ENCODE peak calls at places on chromosomes 6 and 20, in nine cellular contexts. One of them, this sample, is unnamed.

GRCh38 chr6:90241229-90241873 is 55.3 kb downstream of the BACH2 start:
- DNase-seq in activated naive CD8-positive, alpha-beta T cell treated with anti-CD3 and anti-CD28 coated beads, Interleukin-2, amount 50 U/mL, for 24 hours: no peak
- DNase-seq in T follicular helper cell: no peak
- DNase-seq in choroid plexus epithelial cell: no peak
- DNase-seq in MCF 10A: no peak
- DNase-seq in lower lobe of right lung: no peak
- DNase-seq in NCI-H1694: no peak
- DNase-seq in amniotic epithelial cell: no peak
- DNase-seq in stromal cell of bone marrow: no peak
- DNase-seq in this sample: no peak

GRCh38 chr6:84003140-84003539 is 30.4 kb upstream of the MRAP2 start:
- DNase-seq in activated naive CD8-positive, alpha-beta T cell treated with anti-CD3 and anti-CD28 coated beads, Interleukin-2, amount 50 U/mL, for 24 hours: no peak
- DNase-seq in T follicular helper cell: no peak
- DNase-seq in choroid plexus epithelial cell: no peak
- DNase-seq in MCF 10A: no peak
- DNase-seq in lower lobe of right lung: no peak
- DNase-seq in NCI-H1694: no peak
- DNase-seq in amniotic epithelial cell: no peak
- DNase-seq in stromal cell of bone marrow: no peak
- DNase-seq in this sample: no peak

GRCh38 chr6:7106215-7106751 is 1.5 kb upstream of the RREB1 start:
- DNase-seq in activated naive CD8-positive, alpha-beta T cell treated with anti-CD3 and anti-CD28 coated beads, Interleukin-2, amount 50 U/mL, for 24 hours: no peak
- DNase-seq in T follicular helper cell: no peak
- DNase-seq in choroid plexus epithelial cell: peak
- DNase-seq in MCF 10A: no peak
- DNase-seq in lower lobe of right lung: no peak
- DNase-seq in NCI-H1694: no peak
- DNase-seq in amniotic epithelial cell: peak
- DNase-seq in stromal cell of bone marrow: no peak
- DNase-seq in this sample: no peak

GRCh38 chr20:35871311-35871771 is 83.0 kb downstream of the SCAND1 start:
- DNase-seq in activated naive CD8-positive, alpha-beta T cell treated with anti-CD3 and anti-CD28 coated beads, Interleukin-2, amount 50 U/mL, for 24 hours: no peak
- DNase-seq in T follicular helper cell: no peak
- DNase-seq in choroid plexus epithelial cell: peak
- DNase-seq in MCF 10A: peak
- DNase-seq in lower lobe of right lung: no peak
- DNase-seq in NCI-H1694: no peak
- DNase-seq in amniotic epithelial cell: peak
- DNase-seq in stromal cell of bone marrow: no peak
- DNase-seq in this sample: no peak

GRCh38 chr6:158744986-158745430 is 74.2 kb downstream of the EZR start:
- DNase-seq in activated naive CD8-positive, alpha-beta T cell treated with anti-CD3 and anti-CD28 coated beads, Interleukin-2, amount 50 U/mL, for 24 hours: no peak
- DNase-seq in T follicular helper cell: no peak
- DNase-seq in choroid plexus epithelial cell: no peak
- DNase-seq in MCF 10A: no peak
- DNase-seq in lower lobe of right lung: no peak
- DNase-seq in NCI-H1694: no peak
- DNase-seq in amniotic epithelial cell: peak
- DNase-seq in stromal cell of bone marrow: no peak
- DNase-seq in this sample: peak

GRCh38 chr20:57540889-57541288 is 15.9 kb upstream of the CTCFL start:
- DNase-seq in activated naive CD8-positive, alpha-beta T cell treated with anti-CD3 and anti-CD28 coated beads, Interleukin-2, amount 50 U/mL, for 24 hours: no peak
- DNase-seq in T follicular helper cell: no peak
- DNase-seq in choroid plexus epithelial cell: no peak
- DNase-seq in MCF 10A: no peak
- DNase-seq in lower lobe of right lung: no peak
- DNase-seq in NCI-H1694: no peak
- DNase-seq in amniotic epithelial cell: no peak
- DNase-seq in stromal cell of bone marrow: no peak
- DNase-seq in this sample: peak

GRCh38 chr6:110622912-110623578 is 146.6 kb upstream of the SLC22A16 start:
- DNase-seq in activated naive CD8-positive, alpha-beta T cell treated with anti-CD3 and anti-CD28 coated beads, Interleukin-2, amount 50 U/mL, for 24 hours: no peak
- DNase-seq in T follicular helper cell: no peak
- DNase-seq in choroid plexus epithelial cell: no peak
- DNase-seq in MCF 10A: no peak
- DNase-seq in lower lobe of right lung: no peak
- DNase-seq in NCI-H1694: no peak
- DNase-seq in amniotic epithelial cell: no peak
- DNase-seq in stromal cell of bone marrow: no peak
- DNase-seq in this sample: peak

GRCh38 chr6:150767585-150768164 is 97.8 kb upstream of the MTHFD1L start:
- DNase-seq in activated naive CD8-positive, alpha-beta T cell treated with anti-CD3 and anti-CD28 coated beads, Interleukin-2, amount 50 U/mL, for 24 hours: no peak
- DNase-seq in T follicular helper cell: no peak
- DNase-seq in choroid plexus epithelial cell: peak
- DNase-seq in MCF 10A: no peak
- DNase-seq in lower lobe of right lung: no peak
- DNase-seq in NCI-H1694: no peak
- DNase-seq in amniotic epithelial cell: peak
- DNase-seq in stromal cell of bone marrow: no peak
- DNase-seq in this sample: peak

GRCh38 chr6:33091957-33092356 is 16.2 kb downstream of the HLA-DPB1 start:
- DNase-seq in activated naive CD8-positive, alpha-beta T cell treated with anti-CD3 and anti-CD28 coated beads, Interleukin-2, amount 50 U/mL, for 24 hours: peak
- DNase-seq in T follicular helper cell: peak
- DNase-seq in choroid plexus epithelial cell: no peak
- DNase-seq in MCF 10A: peak
- DNase-seq in lower lobe of right lung: peak
- DNase-seq in NCI-H1694: no peak
- DNase-seq in amniotic epithelial cell: no peak
- DNase-seq in stromal cell of bone marrow: no peak
- DNase-seq in this sample: no peak

GRCh38 chr20:50540620-50541605 is 30.7 kb downstream of the PTPN1 start:
- DNase-seq in activated naive CD8-positive, alpha-beta T cell treated with anti-CD3 and anti-CD28 coated beads, Interleukin-2, amount 50 U/mL, for 24 hours: no peak
- DNase-seq in T follicular helper cell: no peak
- DNase-seq in choroid plexus epithelial cell: peak
- DNase-seq in MCF 10A: peak
- DNase-seq in lower lobe of right lung: no peak
- DNase-seq in NCI-H1694: no peak
- DNase-seq in amniotic epithelial cell: peak
- DNase-seq in stromal cell of bone marrow: no peak
- DNase-seq in this sample: peak

GRCh38 chr6:94372229-94372628 is 952.9 kb upstream of the EPHA7 start:
- DNase-seq in activated naive CD8-positive, alpha-beta T cell treated with anti-CD3 and anti-CD28 coated beads, Interleukin-2, amount 50 U/mL, for 24 hours: no peak
- DNase-seq in T follicular helper cell: no peak
- DNase-seq in choroid plexus epithelial cell: no peak
- DNase-seq in MCF 10A: no peak
- DNase-seq in lower lobe of right lung: no peak
- DNase-seq in NCI-H1694: no peak
- DNase-seq in amniotic epithelial cell: no peak
- DNase-seq in stromal cell of bone marrow: no peak
- DNase-seq in this sample: no peak

GRCh38 chr6:89970072-89970471 is 75.8 kb downstream of the GJA10 start:
- DNase-seq in activated naive CD8-positive, alpha-beta T cell treated with anti-CD3 and anti-CD28 coated beads, Interleukin-2, amount 50 U/mL, for 24 hours: no peak
- DNase-seq in T follicular helper cell: no peak
- DNase-seq in choroid plexus epithelial cell: no peak
- DNase-seq in MCF 10A: no peak
- DNase-seq in lower lobe of right lung: no peak
- DNase-seq in NCI-H1694: peak
- DNase-seq in amniotic epithelial cell: no peak
- DNase-seq in stromal cell of bone marrow: no peak
- DNase-seq in this sample: no peak

GRCh38 chr6:157058574-157058973 is 264.7 kb downstream of the TMEM242 start:
- DNase-seq in activated naive CD8-positive, alpha-beta T cell treated with anti-CD3 and anti-CD28 coated beads, Interleukin-2, amount 50 U/mL, for 24 hours: no peak
- DNase-seq in T follicular helper cell: no peak
- DNase-seq in choroid plexus epithelial cell: no peak
- DNase-seq in MCF 10A: no peak
- DNase-seq in lower lobe of right lung: no peak
- DNase-seq in NCI-H1694: no peak
- DNase-seq in amniotic epithelial cell: no peak
- DNase-seq in stromal cell of bone marrow: no peak
- DNase-seq in this sample: no peak

GRCh38 chr20:51359401-51359800 is 183.1 kb downstream of the NFATC2 start:
- DNase-seq in activated naive CD8-positive, alpha-beta T cell treated with anti-CD3 and anti-CD28 coated beads, Interleukin-2, amount 50 U/mL, for 24 hours: no peak
- DNase-seq in T follicular helper cell: no peak
- DNase-seq in choroid plexus epithelial cell: no peak
- DNase-seq in MCF 10A: no peak
- DNase-seq in lower lobe of right lung: no peak
- DNase-seq in NCI-H1694: no peak
- DNase-seq in amniotic epithelial cell: no peak
- DNase-seq in stromal cell of bone marrow: no peak
- DNase-seq in this sample: peak

GRCh38 chr20:1341561-1342265 is 12.8 kb upstream of the SDCBP2 start:
- DNase-seq in activated naive CD8-positive, alpha-beta T cell treated with anti-CD3 and anti-CD28 coated beads, Interleukin-2, amount 50 U/mL, for 24 hours: no peak
- DNase-seq in T follicular helper cell: no peak
- DNase-seq in choroid plexus epithelial cell: peak
- DNase-seq in MCF 10A: no peak
- DNase-seq in lower lobe of right lung: no peak
- DNase-seq in NCI-H1694: no peak
- DNase-seq in amniotic epithelial cell: peak
- DNase-seq in stromal cell of bone marrow: no peak
- DNase-seq in this sample: no peak

GRCh38 chr20:25394996-25395395 is 4.4 kb upstream of the ABHD12 start:
- DNase-seq in activated naive CD8-positive, alpha-beta T cell treated with anti-CD3 and anti-CD28 coated beads, Interleukin-2, amount 50 U/mL, for 24 hours: no peak
- DNase-seq in T follicular helper cell: no peak
- DNase-seq in choroid plexus epithelial cell: no peak
- DNase-seq in MCF 10A: no peak
- DNase-seq in lower lobe of right lung: no peak
- DNase-seq in NCI-H1694: no peak
- DNase-seq in amniotic epithelial cell: no peak
- DNase-seq in stromal cell of bone marrow: no peak
- DNase-seq in this sample: peak

GRCh38 chr6:146357578-146358340 is 185.9 kb upstream of the RAB32 start:
- DNase-seq in activated naive CD8-positive, alpha-beta T cell treated with anti-CD3 and anti-CD28 coated beads, Interleukin-2, amount 50 U/mL, for 24 hours: no peak
- DNase-seq in T follicular helper cell: no peak
- DNase-seq in choroid plexus epithelial cell: peak
- DNase-seq in MCF 10A: peak
- DNase-seq in lower lobe of right lung: no peak
- DNase-seq in NCI-H1694: no peak
- DNase-seq in amniotic epithelial cell: peak
- DNase-seq in stromal cell of bone marrow: peak
- DNase-seq in this sample: peak

GRCh38 chr20:36932476-36933426 is 18.8 kb downstream of the SAMHD1 start:
- DNase-seq in activated naive CD8-positive, alpha-beta T cell treated with anti-CD3 and anti-CD28 coated beads, Interleukin-2, amount 50 U/mL, for 24 hours: no peak
- DNase-seq in T follicular helper cell: no peak
- DNase-seq in choroid plexus epithelial cell: peak
- DNase-seq in MCF 10A: no peak
- DNase-seq in lower lobe of right lung: no peak
- DNase-seq in NCI-H1694: no peak
- DNase-seq in amniotic epithelial cell: peak
- DNase-seq in stromal cell of bone marrow: no peak
- DNase-seq in this sample: no peak

This sample was measured in renal cortical epithelial cell.